ENCODE peak calls at places on chromosomes 5 and 9, in four cellular contexts. One of them, this sample, is unnamed.

GRCh38 chr9:5112109-5112592 is 73.3 kb downstream of the INSL6 start:
- DNase-seq in ureter: no peak
- DNase-seq in hepatocyte: no peak
- DNase-seq in activated naive CD8-positive, alpha-beta T cell treated with anti-CD3 and anti-CD28 coated beads for 36 hours: no peak
- DNase-seq in this sample: no peak

GRCh38 chr5:150278046-150278760 is 11.4 kb downstream of the CAMK2A start:
- DNase-seq in ureter: no peak
- DNase-seq in hepatocyte: no peak
- DNase-seq in activated naive CD8-positive, alpha-beta T cell treated with anti-CD3 and anti-CD28 coated beads for 36 hours: no peak
- DNase-seq in this sample: no peak

GRCh38 chr9:128099932-128100491 is 27.5 kb downstream of the PTGES2 start:
- DNase-seq in activated naive CD8-positive, alpha-beta T cell treated with anti-CD3 and anti-CD28 coated beads for 36 hours: peak
- DNase-seq in hepatocyte: peak
- DNase-seq in ureter: no peak
- DNase-seq in this sample: no peak

GRCh38 chr5:116487045-116487444 is 87.6 kb downstream of the SEMA6A start:
- DNase-seq in hepatocyte: no peak
- DNase-seq in activated naive CD8-positive, alpha-beta T cell treated with anti-CD3 and anti-CD28 coated beads for 36 hours: no peak
- DNase-seq in ureter: no peak
- DNase-seq in this sample: no peak

GRCh38 chr9:135687216-135687615 is 12.1 kb downstream of the SOHLH1 start:
- DNase-seq in activated naive CD8-positive, alpha-beta T cell treated with anti-CD3 and anti-CD28 coated beads for 36 hours: no peak
- DNase-seq in hepatocyte: no peak
- DNase-seq in ureter: no peak
- DNase-seq in this sample: no peak

GRCh38 chr5:160242140-160242539 is 12.8 kb downstream of the FABP6 start:
- DNase-seq in ureter: no peak
- DNase-seq in hepatocyte: no peak
- DNase-seq in activated naive CD8-positive, alpha-beta T cell treated with anti-CD3 and anti-CD28 coated beads for 36 hours: no peak
- DNase-seq in this sample: no peak

GRCh38 chr5:173812811-173813550 is 75.2 kb upstream of the CPEB4 start:
- DNase-seq in hepatocyte: no peak
- DNase-seq in activated naive CD8-positive, alpha-beta T cell treated with anti-CD3 and anti-CD28 coated beads for 36 hours: no peak
- DNase-seq in ureter: no peak
- DNase-seq in this sample: no peak

GRCh38 chr5:54007822-54008777 is 302.3 kb downstream of the ARL15 start:
- DNase-seq in ureter: no peak
- DNase-seq in hepatocyte: peak
- DNase-seq in activated naive CD8-positive, alpha-beta T cell treated with anti-CD3 and anti-CD28 coated beads for 36 hours: no peak
- DNase-seq in this sample: no peak

GRCh38 chr5:136174021-136174659 is 18.8 kb downstream of the SMIM32 start:
- DNase-seq in activated naive CD8-positive, alpha-beta T cell treated with anti-CD3 and anti-CD28 coated beads for 36 hours: no peak
- DNase-seq in ureter: no peak
- DNase-seq in hepatocyte: peak
- DNase-seq in this sample: no peak

GRCh38 chr9:91580136-91580535 is 156.5 kb upstream of the NFIL3 start:
- DNase-seq in ureter: no peak
- DNase-seq in hepatocyte: no peak
- DNase-seq in activated naive CD8-positive, alpha-beta T cell treated with anti-CD3 and anti-CD28 coated beads for 36 hours: no peak
- DNase-seq in this sample: no peak

GRCh38 chr5:180401236-180401907 is 48.2 kb upstream of the GFPT2 start:
- DNase-seq in ureter: no peak
- DNase-seq in activated naive CD8-positive, alpha-beta T cell treated with anti-CD3 and anti-CD28 coated beads for 36 hours: no peak
- DNase-seq in hepatocyte: no peak
- DNase-seq in this sample: no peak

GRCh38 chr5:60248900-60249299 is 355.4 kb upstream of the PDE4D start:
- DNase-seq in hepatocyte: no peak
- DNase-seq in ureter: no peak
- DNase-seq in activated naive CD8-positive, alpha-beta T cell treated with anti-CD3 and anti-CD28 coated beads for 36 hours: no peak
- DNase-seq in this sample: no peak

GRCh38 chr9:116737137-116737546 is 50.0 kb downstream of the TRIM32 start:
- DNase-seq in hepatocyte: peak
- DNase-seq in ureter: peak
- DNase-seq in activated naive CD8-positive, alpha-beta T cell treated with anti-CD3 and anti-CD28 coated beads for 36 hours: peak
- DNase-seq in this sample: peak

GRCh38 chr9:75615284-75615683 is 275.2 kb upstream of the PCSK5 start:
- DNase-seq in activated naive CD8-positive, alpha-beta T cell treated with anti-CD3 and anti-CD28 coated beads for 36 hours: no peak
- DNase-seq in hepatocyte: peak
- DNase-seq in ureter: no peak
- DNase-seq in this sample: no peak

GRCh38 chr5:137347865-137348264 is 151.3 kb downstream of the SPOCK1 start:
- DNase-seq in activated naive CD8-positive, alpha-beta T cell treated with anti-CD3 and anti-CD28 coated beads for 36 hours: no peak
- DNase-seq in ureter: no peak
- DNase-seq in hepatocyte: no peak
- DNase-seq in this sample: no peak

GRCh38 chr9:85723220-85723619 is 18.5 kb downstream of the AGTPBP1 start:
- DNase-seq in ureter: no peak
- DNase-seq in hepatocyte: peak
- DNase-seq in activated naive CD8-positive, alpha-beta T cell treated with anti-CD3 and anti-CD28 coated beads for 36 hours: peak
- DNase-seq in this sample: peak

GRCh38 chr5:176700239-176700847 is 53.1 kb downstream of the TSPAN17 start:
- DNase-seq in activated naive CD8-positive, alpha-beta T cell treated with anti-CD3 and anti-CD28 coated beads for 36 hours: peak
- DNase-seq in hepatocyte: no peak
- DNase-seq in ureter: no peak
- DNase-seq in this sample: no peak

GRCh38 chr9:84271887-84272556 is 68.5 kb downstream of the SLC28A3 start:
- DNase-seq in ureter: no peak
- DNase-seq in activated naive CD8-positive, alpha-beta T cell treated with anti-CD3 and anti-CD28 coated beads for 36 hours: no peak
- DNase-seq in hepatocyte: no peak
- DNase-seq in this sample: no peak

GRCh38 chr9:134187110-134187531 is 22.8 kb upstream of the RNU6ATAC start:
- DNase-seq in hepatocyte: no peak
- DNase-seq in activated naive CD8-positive, alpha-beta T cell treated with anti-CD3 and anti-CD28 coated beads for 36 hours: no peak
- DNase-seq in ureter: no peak
- DNase-seq in this sample: no peak

GRCh38 chr5:133273661-133274596 is 222.1 kb downstream of the HSPA4 start:
- DNase-seq in ureter: no peak
- DNase-seq in hepatocyte: peak
- DNase-seq in activated naive CD8-positive, alpha-beta T cell treated with anti-CD3 and anti-CD28 coated beads for 36 hours: no peak
- DNase-seq in this sample: no peak

GRCh38 chr9:120851386-120851922 is 8.7 kb upstream of the PSMD5 start:
- DNase-seq in hepatocyte: no peak
- DNase-seq in ureter: no peak
- DNase-seq in activated naive CD8-positive, alpha-beta T cell treated with anti-CD3 and anti-CD28 coated beads for 36 hours: no peak
- DNase-seq in this sample: no peak

GRCh38 chr5:180159756-180160155 is 49.3 kb downstream of the RASGEF1C start:
- DNase-seq in activated naive CD8-positive, alpha-beta T cell treated with anti-CD3 and anti-CD28 coated beads for 36 hours: no peak
- DNase-seq in ureter: no peak
- DNase-seq in hepatocyte: peak
- DNase-seq in this sample: no peak

GRCh38 chr5:173689713-173690360 is 73.4 kb upstream of the BOD1 start:
- DNase-seq in activated naive CD8-positive, alpha-beta T cell treated with anti-CD3 and anti-CD28 coated beads for 36 hours: no peak
- DNase-seq in ureter: no peak
- DNase-seq in hepatocyte: no peak
- DNase-seq in this sample: no peak

GRCh38 chr5:176793343-176793699 is 17.0 kb upstream of the UNC5A start:
- DNase-seq in activated naive CD8-positive, alpha-beta T cell treated with anti-CD3 and anti-CD28 coated beads for 36 hours: no peak
- DNase-seq in ureter: no peak
- DNase-seq in hepatocyte: no peak
- DNase-seq in this sample: no peak

GRCh38 chr5:111248571-111248970 is 24.4 kb downstream of the CAMK4 start:
- DNase-seq in ureter: no peak
- DNase-seq in hepatocyte: no peak
- DNase-seq in activated naive CD8-positive, alpha-beta T cell treated with anti-CD3 and anti-CD28 coated beads for 36 hours: no peak
- DNase-seq in this sample: no peak

GRCh38 chr5:123708074-123708806 is 196.3 kb downstream of the CSNK1G3 start:
- DNase-seq in ureter: no peak
- DNase-seq in activated naive CD8-positive, alpha-beta T cell treated with anti-CD3 and anti-CD28 coated beads for 36 hours: no peak
- DNase-seq in hepatocyte: no peak
- DNase-seq in this sample: no peak

GRCh38 chr9:16532272-16532671 is 338.2 kb downstream of the BNC2 start:
- DNase-seq in ureter: no peak
- DNase-seq in activated naive CD8-positive, alpha-beta T cell treated with anti-CD3 and anti-CD28 coated beads for 36 hours: no peak
- DNase-seq in hepatocyte: no peak
- DNase-seq in this sample: no peak

GRCh38 chr5:142826741-142827492 is 56.7 kb downstream of the ARHGAP26 start:
- DNase-seq in activated naive CD8-positive, alpha-beta T cell treated with anti-CD3 and anti-CD28 coated beads for 36 hours: peak
- DNase-seq in ureter: peak
- DNase-seq in hepatocyte: no peak
- DNase-seq in this sample: peak

GRCh38 chr5:5466227-5466626 is 43.8 kb downstream of the ICE1 start:
- DNase-seq in ureter: no peak
- DNase-seq in activated naive CD8-positive, alpha-beta T cell treated with anti-CD3 and anti-CD28 coated beads for 36 hours: no peak
- DNase-seq in hepatocyte: no peak
- DNase-seq in this sample: no peak

GRCh38 chr5:40001796-40002195 is 577.0 kb upstream of the DAB2 start:
- DNase-seq in activated naive CD8-positive, alpha-beta T cell treated with anti-CD3 and anti-CD28 coated beads for 36 hours: no peak
- DNase-seq in hepatocyte: no peak
- DNase-seq in ureter: no peak
- DNase-seq in this sample: no peak

GRCh38 chr9:34514816-34515215 is 8.0 kb downstream of the ENHO start:
- DNase-seq in activated naive CD8-positive, alpha-beta T cell treated with anti-CD3 and anti-CD28 coated beads for 36 hours: no peak
- DNase-seq in hepatocyte: no peak
- DNase-seq in ureter: no peak
- DNase-seq in this sample: no peak

GRCh38 chr5:1878050-1878849 is 4.5 kb downstream of the IRX4 start:
- DNase-seq in ureter: no peak
- DNase-seq in activated naive CD8-positive, alpha-beta T cell treated with anti-CD3 and anti-CD28 coated beads for 36 hours: no peak
- DNase-seq in hepatocyte: no peak
- DNase-seq in this sample: no peak

GRCh38 chr5:56669534-56670483 is 145.5 kb upstream of the MAP3K1 start:
- DNase-seq in ureter: no peak
- DNase-seq in hepatocyte: peak
- DNase-seq in activated naive CD8-positive, alpha-beta T cell treated with anti-CD3 and anti-CD28 coated beads for 36 hours: peak
- DNase-seq in this sample: peak

GRCh38 chr5:145237843-145238242 is 597.3 kb downstream of the PRELID2 start:
- DNase-seq in activated naive CD8-positive, alpha-beta T cell treated with anti-CD3 and anti-CD28 coated beads for 36 hours: no peak
- DNase-seq in ureter: no peak
- DNase-seq in hepatocyte: peak
- DNase-seq in this sample: no peak

GRCh38 chr5:35856186-35857003 is at the start of gene IL7R:
- DNase-seq in hepatocyte: no peak
- DNase-seq in ureter: no peak
- DNase-seq in activated naive CD8-positive, alpha-beta T cell treated with anti-CD3 and anti-CD28 coated beads for 36 hours: no peak
- DNase-seq in this sample: no peak

GRCh38 chr9:81622471-81623245 is 66.7 kb downstream of the TLE1 start:
- DNase-seq in activated naive CD8-positive, alpha-beta T cell treated with anti-CD3 and anti-CD28 coated beads for 36 hours: no peak
- DNase-seq in hepatocyte: no peak
- DNase-seq in ureter: no peak
- DNase-seq in this sample: no peak

GRCh38 chr5:179817071-179817840 is 3.4 kb upstream of the SQSTM1 start:
- DNase-seq in activated naive CD8-positive, alpha-beta T cell treated with anti-CD3 and anti-CD28 coated beads for 36 hours: no peak
- DNase-seq in hepatocyte: no peak
- DNase-seq in ureter: no peak
- DNase-seq in this sample: no peak

GRCh38 chr5:104048231-104048630 is 485.6 kb upstream of the NUDT12 start:
- DNase-seq in activated naive CD8-positive, alpha-beta T cell treated with anti-CD3 and anti-CD28 coated beads for 36 hours: no peak
- DNase-seq in ureter: no peak
- DNase-seq in hepatocyte: no peak
- DNase-seq in this sample: no peak

GRCh38 chr9:83733739-83734138 is 26.0 kb upstream of the UBQLN1 start:
- DNase-seq in ureter: no peak
- DNase-seq in hepatocyte: no peak
- DNase-seq in activated naive CD8-positive, alpha-beta T cell treated with anti-CD3 and anti-CD28 coated beads for 36 hours: no peak
- DNase-seq in this sample: no peak

This sample was measured in stimulated activated CD4-positive, alpha-beta T cell treated with anti-CD3 and anti-CD28 coated beads, Interleukin-1b, Interleukin-23, amount 100 ng/mL, for 48 hours.